ENCODE peak calls at places on chromosomes 7 and 10, in five cellular contexts. T, G, U, Z and C are unnamed samples.

GRCh38 chr7:25854059-25854458 is 297.9 kb upstream of the NFE2L3 start:
- DNase-seq in T (no peak), Z (no peak), G (no peak), U (no peak), C (no peak)

GRCh38 chr7:27096756-27097514 is 1.1 kb upstream of the HOXA1 start:
- DNase-seq in U (peak), Z (no peak), T (no peak), G (no peak), C (no peak)

GRCh38 chr7:28649189-28649588 is 236.9 kb downstream of the CREB5 start:
- DNase-seq in Z (no peak), U (no peak), T (no peak), G (no peak), C (no peak)

GRCh38 chr7:672891-673290 is 53.6 kb upstream of the DNAAF5 start:
- DNase-seq in U (no peak), T (no peak), G (no peak), Z (no peak), C (no peak)

GRCh38 chr10:69731698-69732097 is 70.0 kb upstream of the COL13A1 start:
- DNase-seq in U (no peak), Z (no peak), T (no peak), G (no peak), C (no peak)

GRCh38 chr10:122282253-122282671 is 11.2 kb downstream of the BTBD16 start:
- DNase-seq in T (no peak), G (no peak), Z (no peak), U (peak), C (no peak)

GRCh38 chr7:80781561-80781979 is 137.3 kb downstream of the SEMA3C start:
- DNase-seq in T (no peak), G (no peak), Z (no peak), U (no peak), C (peak)

GRCh38 chr7:142025896-142026295 is 30.2 kb downstream of the MGAM start:
- DNase-seq in U (no peak), G (no peak), Z (no peak), T (no peak), C (no peak)

GRCh38 chr7:141915565-141915964 is 634 bp upstream of the OR9A4 start:
- DNase-seq in Z (no peak), U (no peak), T (no peak), G (no peak), C (no peak)

GRCh38 chr10:16965740-16966447 is 148.7 kb upstream of the RSU1 start:
- DNase-seq in Z (no peak), G (peak), U (peak), T (no peak), C (peak)

GRCh38 chr10:91104185-91105041 is 116.0 kb upstream of the PCGF5 start:
- DNase-seq in T (no peak), Z (no peak), U (no peak), G (no peak), C (no peak)

GRCh38 chr10:119409906-119410305 is 132.6 kb downstream of the RGS10 start:
- DNase-seq in U (no peak), G (no peak), Z (no peak), T (no peak), C (no peak)

GRCh38 chr10:11901036-11901301 is 77.8 kb downstream of the PROSER2 start:
- DNase-seq in G (no peak), Z (no peak), T (no peak), U (no peak), C (no peak)

GRCh38 chr10:131271966-131272365 is 39.6 kb downstream of the TCERG1L start:
- DNase-seq in G (no peak), T (no peak), U (no peak), Z (no peak), C (no peak)

GRCh38 chr10:21523557-21524008 is 1.9 kb downstream of the SKIDA1 start:
- DNase-seq in Z (no peak), U (no peak), T (no peak), G (no peak), C (no peak)

GRCh38 chr10:49756641-49757040 is 5.5 kb downstream of the OGDHL start:
- DNase-seq in Z (no peak), U (no peak), G (no peak), T (no peak), C (no peak)

GRCh38 chr7:112334366-112334765 is 115.9 kb upstream of the IFRD1 start:
- DNase-seq in Z (no peak), T (no peak), U (no peak), G (no peak), C (no peak)

GRCh38 chr7:74583630-74584029 is 73.9 kb upstream of the GTF2I start:
- DNase-seq in U (no peak), Z (no peak), T (no peak), G (no peak), C (no peak)

GRCh38 chr10:103618027-103618385 is 124.5 kb downstream of the NEURL1 start:
- DNase-seq in T (no peak), Z (no peak), G (no peak), U (no peak), C (no peak)

GRCh38 chr7:100456561-100456957 is 7.5 kb downstream of the SPACDR start:
- DNase-seq in T (no peak), Z (no peak), U (no peak), G (no peak), C (no peak)

GRCh38 chr10:107814865-107815487 is 650.5 kb upstream of the SORCS1 start:
- DNase-seq in T (no peak), U (no peak), Z (no peak), G (peak), C (peak)

GRCh38 chr10:59098387-59098786 is 78.1 kb upstream of the PHYHIPL start:
- DNase-seq in G (no peak), T (no peak), U (peak), Z (no peak), C (peak)

GRCh38 chr10:13450078-13450477 is 78.7 kb downstream of the BEND7 start:
- DNase-seq in U (no peak), T (no peak), Z (no peak), G (peak), C (no peak)

GRCh38 chr7:39609462-39610149 is 13.8 kb upstream of the RALA start:
- DNase-seq in U (peak), G (no peak), T (peak), Z (no peak), C (no peak)

GRCh38 chr7:29606287-29606721 is 42.7 kb downstream of the PRR15 start:
- DNase-seq in U (no peak), T (no peak), G (no peak), Z (no peak), C (no peak)

GRCh38 chr10:123150986-123151738 is 3.0 kb upstream of the BUB3 start:
- DNase-seq in Z (peak), G (no peak), T (no peak), U (no peak), C (no peak)